ENCODE peak calls at places on chromosomes 13 and 19, in eight cellular contexts. U, Y, D, Z, V, H, W and C are unnamed samples.

GRCh38 chr19:52946322-52947310 is 16.1 kb downstream of the ZNF816 start:
- DNase-seq in Y (no peak), V (no peak), H (no peak), Z (no peak), W (no peak), U (no peak), D (no peak), C (no peak)

GRCh38 chr19:30222428-30222873 is 149.7 kb upstream of the ZNF536 start:
- DNase-seq in V (no peak), Z (no peak), D (no peak), Y (no peak), W (no peak), H (peak; percentile 52), U (peak; percentile 17), C (no peak)

GRCh38 chr13:100100115-100100879 is 11.4 kb downstream of the PCCA start:
- DNase-seq in U (no peak), W (no peak), V (peak; percentile 80), D (peak; percentile 32), H (peak; percentile 43), Y (no peak), Z (no peak), C (peak; percentile 65)

GRCh38 chr13:114162533-114162922 is 16.5 kb upstream of the CFAP97D2 start:
- DNase-seq in Z (no peak), V (no peak), Y (no peak), W (no peak), D (no peak), H (no peak), U (no peak), C (no peak)

GRCh38 chr19:12821761-12822160 is 12.6 kb downstream of the RTBDN start:
- DNase-seq in U (no peak), Z (no peak), Y (no peak), W (no peak), D (no peak), V (peak; percentile 48), H (no peak), C (no peak)

GRCh38 chr19:30236006-30236405 is 136.2 kb upstream of the ZNF536 start:
- DNase-seq in D (no peak), U (no peak), H (peak; percentile 75), V (no peak), W (no peak), Z (no peak), Y (no peak), C (no peak)

GRCh38 chr19:42286349-42287016 is 15.4 kb upstream of the PRR19 start:
- DNase-seq in U (no peak), V (no peak), W (no peak), D (no peak), Z (no peak), H (no peak), Y (no peak), C (no peak)

GRCh38 chr13:50104493-50104892 is 89.2 kb downstream of the KCNRG start:
- DNase-seq in Z (no peak), H (no peak), Y (no peak), D (no peak), V (no peak), W (no peak), U (no peak), C (peak; percentile 76)

GRCh38 chr19:46890423-46891170 is 29.8 kb downstream of the ARHGAP35 start:
- DNase-seq in D (peak; percentile 91), Y (no peak), Z (no peak), W (peak; percentile 44), U (no peak), V (peak; percentile 93), H (peak; percentile 35), C (peak; percentile 51)

GRCh38 chr19:36420961-36421748 is 2.7 kb upstream of the ZFP82 start:
- DNase-seq in W (no peak), U (no peak), V (no peak), H (no peak), Y (no peak), D (no peak), Z (no peak), C (no peak)

GRCh38 chr19:30516111-30516510 is 143.9 kb downstream of the ZNF536 start:
- DNase-seq in V (no peak), H (no peak), Z (no peak), D (no peak), Y (no peak), W (no peak), U (no peak), C (no peak)

GRCh38 chr19:751501-752341 is 809 bp downstream of the MISP start:
- DNase-seq in Z (no peak), W (no peak), U (no peak), D (no peak), V (peak; percentile 88), Y (no peak), H (peak; percentile 91), C (peak; percentile 86)

GRCh38 chr13:104301216-104301975 is 1235.2 kb upstream of the SLC10A2 start:
- DNase-seq in D (no peak), V (no peak), W (no peak), Z (no peak), U (no peak), Y (no peak), H (no peak), C (no peak)

GRCh38 chr19:54464624-54465266 is 1.2 kb upstream of the LENG9 start:
- DNase-seq in U (peak; percentile 90), D (no peak), Z (no peak), Y (peak; percentile 82), H (peak; percentile 90), V (peak; percentile 89), W (peak; percentile 95), C (peak; percentile 77)

GRCh38 chr19:43525836-43526771 is 897 bp downstream of the ETHE1 start:
- DNase-seq in U (peak; percentile 63), Z (no peak), V (no peak), D (no peak), Y (no peak), H (no peak), W (no peak), C (no peak)

GRCh38 chr13:46613409-46614049 is 60.6 kb downstream of the LRCH1 start:
- DNase-seq in U (no peak), W (no peak), Y (no peak), D (no peak), V (no peak), Z (no peak), H (no peak), C (no peak)

GRCh38 chr19:5103061-5103701 is 134.3 kb downstream of the KDM4B start:
- DNase-seq in U (no peak), Z (no peak), D (no peak), V (no peak), H (no peak), W (no peak), Y (peak; percentile 32), C (peak; percentile 4)